ENCODE peak calls at places on chromosome 17, in nine cellular contexts. M, R, W, N, B, Q, H, U and V are unnamed samples.

GRCh38 chr17:61400058-61400785 is 579 bp downstream of the TBX2 start:
- DNase-seq in M (no peak), R (no peak), W (no peak), N (peak; percentile 53), B (peak; percentile 59), Q (no peak), H (peak; percentile 58), U (no peak), V (no peak)

GRCh38 chr17:13230350-13230900 is 212.6 kb upstream of the ELAC2 start:
- DNase-seq in M (no peak), R (peak; percentile 10), W (no peak), N (no peak), B (no peak), Q (no peak), H (no peak), U (no peak), V (no peak)

GRCh38 chr17:44065668-44066203 is 735 bp downstream of the LSM12 start:
- DNase-seq in M (peak; percentile 14), R (no peak), W (no peak), N (no peak), B (no peak), Q (no peak), H (no peak), U (no peak), V (no peak)

GRCh38 chr17:18033442-18034099 is 5.4 kb downstream of the ATPAF2 start:
- DNase-seq in M (no peak), R (peak; percentile 89), W (no peak), N (no peak), B (peak; percentile 86), Q (peak; percentile 61), H (peak; percentile 92), U (peak; percentile 72), V (peak; percentile 70)

GRCh38 chr17:81925860-81926450 is 1.6 kb downstream of the MAFG start:
- DNase-seq in M (no peak), R (no peak), W (no peak), N (no peak), B (no peak), Q (no peak), H (no peak), U (no peak), V (no peak)

GRCh38 chr17:58278661-58279015 is 2.1 kb downstream of the MPO start:
- DNase-seq in M (no peak), R (peak; percentile 50), W (no peak), N (no peak), B (peak; percentile 7), Q (no peak), H (no peak), U (no peak), V (no peak)

GRCh38 chr17:42891539-42892152 is 9.0 kb upstream of the G6PC1 start:
- DNase-seq in M (peak; percentile 37), R (no peak), W (no peak), N (peak; percentile 62), B (peak; percentile 40), Q (no peak), H (peak; percentile 32), U (no peak), V (no peak)

GRCh38 chr17:42288985-42289862 is 926 bp downstream of the STAT5A start:
- DNase-seq in M (peak; percentile 78), R (no peak), W (no peak), N (peak; percentile 64), B (no peak), Q (no peak), H (no peak), U (no peak), V (no peak)

GRCh38 chr17:70208825-70209555 is 39.7 kb downstream of the KCNJ2 start:
- DNase-seq in M (no peak), R (no peak), W (no peak), N (no peak), B (no peak), Q (no peak), H (no peak), U (no peak), V (no peak)

GRCh38 chr17:35257080-35257701 is 14.3 kb downstream of the SLFN5 start:
- DNase-seq in M (peak; percentile 69), R (no peak), W (no peak), N (no peak), B (peak; percentile 67), Q (no peak), H (peak; percentile 84), U (no peak), V (no peak)

GRCh38 chr17:10117581-10118001 is 80.8 kb downstream of the GAS7 start:
- DNase-seq in M (no peak), R (peak; percentile 97), W (no peak), N (no peak), B (no peak), Q (no peak), H (peak; percentile 42), U (no peak), V (no peak)

GRCh38 chr17:968812-969766 is 10.5 kb downstream of the NXN start:
- DNase-seq in M (peak; percentile 13), R (no peak), W (no peak), N (no peak), B (peak; percentile 62), Q (no peak), H (no peak), U (no peak), V (no peak)

GRCh38 chr17:8122923-8123694 is 797 bp downstream of the HES7 start:
- DNase-seq in M (no peak), R (peak; percentile 36), W (no peak), N (no peak), B (peak; percentile 44), Q (no peak), H (peak; percentile 39), U (no peak), V (no peak)

GRCh38 chr17:47966079-47966519 is 4.8 kb upstream of the CDK5RAP3 start:
- DNase-seq in M (peak; percentile 74), R (no peak), W (no peak), N (no peak), B (peak; percentile 22), Q (no peak), H (no peak), U (no peak), V (peak; percentile 49)

GRCh38 chr17:34798581-34798980 is 162.7 kb downstream of the CCT6B start:
- DNase-seq in M (no peak), R (no peak), W (no peak), N (no peak), B (no peak), Q (no peak), H (no peak), U (no peak), V (no peak)

GRCh38 chr17:76467366-76467765 is at the start of gene AANAT:
- DNase-seq in M (no peak), R (no peak), W (no peak), N (no peak), B (no peak), Q (peak; percentile 81), H (no peak), U (no peak), V (no peak)

GRCh38 chr17:50953831-50954601 is 87.9 kb upstream of the TOB1 start:
- DNase-seq in M (peak; percentile 69), R (no peak), W (no peak), N (peak; percentile 64), B (peak; percentile 73), Q (no peak), H (peak; percentile 83), U (peak; percentile 61), V (no peak)

GRCh38 chr17:4537451-4538235 is 17.5 kb downstream of the MYBBP1A start:
- DNase-seq in M (no peak), R (no peak), W (no peak), N (no peak), B (no peak), Q (peak; percentile 32), H (no peak), U (no peak), V (no peak)

GRCh38 chr17:79897243-79898063 is 58.2 kb upstream of the CBX4 start:
- DNase-seq in M (no peak), R (no peak), W (no peak), N (no peak), B (no peak), Q (no peak), H (no peak), U (no peak), V (no peak)

GRCh38 chr17:7018331-7018964 is 4.4 kb upstream of the BCL6B start:
- DNase-seq in M (peak; percentile 50), R (no peak), W (no peak), N (peak; percentile 83), B (no peak), Q (no peak), H (no peak), U (no peak), V (no peak)

GRCh38 chr17:80980397-80981061 is 11.1 kb upstream of the CHMP6 start:
- DNase-seq in M (no peak), R (no peak), W (no peak), N (no peak), B (peak; percentile 31), Q (no peak), H (peak; percentile 50), U (no peak), V (no peak)

GRCh38 chr17:3032258-3033247 is 30.9 kb downstream of the OR1D5 start:
- DNase-seq in M (no peak), R (no peak), W (no peak), N (peak; percentile 8), B (no peak), Q (no peak), H (no peak), U (no peak), V (no peak)

GRCh38 chr17:54694287-54694887 is 206.3 kb upstream of the TOM1L1 start:
- DNase-seq in M (no peak), R (no peak), W (no peak), N (no peak), B (no peak), Q (no peak), H (no peak), U (no peak), V (no peak)

GRCh38 chr17:40309031-40309937 is at the start of gene RARA:
- DNase-seq in M (peak; percentile 76), R (no peak), W (no peak), N (peak; percentile 63), B (no peak), Q (peak; percentile 29), H (peak; percentile 48), U (no peak), V (no peak)

GRCh38 chr17:13561606-13562270 is 40.0 kb downstream of the HS3ST3A1 start:
- DNase-seq in M (no peak), R (no peak), W (no peak), N (no peak), B (no peak), Q (no peak), H (no peak), U (no peak), V (no peak)

GRCh38 chr17:18093616-18094408 is 6.1 kb downstream of the DRG2 start:
- DNase-seq in M (no peak), R (peak; percentile 67), W (no peak), N (no peak), B (peak; percentile 79), Q (no peak), H (peak; percentile 75), U (peak; percentile 42), V (no peak)

GRCh38 chr17:77957215-77957868 is 1.2 kb upstream of the TNRC6C start:
- DNase-seq in M (no peak), R (peak; percentile 68), W (no peak), N (no peak), B (peak; percentile 48), Q (no peak), H (peak; percentile 36), U (no peak), V (no peak)

GRCh38 chr17:55303701-55304145 is 39.0 kb downstream of the HLF start:
- DNase-seq in M (no peak), R (no peak), W (no peak), N (no peak), B (peak; percentile 35), Q (no peak), H (peak; percentile 15), U (no peak), V (no peak)

GRCh38 chr17:78163881-78164747 is 4.3 kb upstream of the SYNGR2 start:
- DNase-seq in M (no peak), R (no peak), W (no peak), N (no peak), B (no peak), Q (no peak), H (no peak), U (no peak), V (no peak)

GRCh38 chr17:37088913-37089312 is 140.2 kb downstream of the AATF start:
- DNase-seq in M (no peak), R (no peak), W (no peak), N (no peak), B (no peak), Q (no peak), H (no peak), U (no peak), V (no peak)

GRCh38 chr17:28574536-28574935 is 2.2 kb downstream of the ALDOC start:
- DNase-seq in M (no peak), R (no peak), W (no peak), N (no peak), B (no peak), Q (no peak), H (no peak), U (no peak), V (no peak)